ENCODE peak calls at places on chromosomes 16 and 17, in ten cellular contexts. V is HCT116, E is transverse colon, H is body of pancreas, O is GM12878, J is lower leg skin, L is endothelial cell of umbilical vein, C is H1, Y is A549, K is breast epithelium. P is an unnamed sample.

GRCh38 chr16:74999683-75000480 is 1.1 kb downstream of the ZNRF1 start:
- DNase-seq in V (no peak), E (peak), H (peak), O (no peak), J (no peak), L (peak), C (no peak), Y (no peak), K (peak), P (peak)

GRCh38 chr16:80938035-80938927 is 68.4 kb downstream of the CMC2 start:
- DNase-seq in V (peak), E (peak), H (peak), O (no peak), J (peak), L (peak), C (no peak), Y (no peak), K (no peak), P (peak)

GRCh38 chr16:31427441-31428276 is 501 bp downstream of the COX6A2 start:
- DNase-seq in V (no peak), E (peak), H (peak), O (no peak), J (peak), L (peak), C (no peak), Y (no peak), K (no peak), P (no peak)

GRCh38 chr17:65595071-65595655 is 33.7 kb upstream of the AXIN2 start:
- DNase-seq in V (no peak), E (no peak), H (no peak), O (no peak), J (no peak), L (no peak), C (no peak), Y (peak), K (no peak), P (no peak)

GRCh38 chr17:81044764-81045589 is 10.0 kb downstream of the BAIAP2 start:
- DNase-seq in V (no peak), E (peak), H (peak), O (no peak), J (peak), L (peak), C (no peak), Y (no peak), K (peak), P (peak)

GRCh38 chr16:50369133-50369804 is 481 bp upstream of the BRD7 start:
- DNase-seq in V (no peak), E (no peak), H (no peak), O (no peak), J (no peak), L (peak), C (no peak), Y (no peak), K (no peak), P (no peak)

GRCh38 chr16:88999457-89000206 is 22.6 kb upstream of the CBFA2T3 start:
- DNase-seq in V (no peak), E (no peak), H (no peak), O (no peak), J (no peak), L (no peak), C (no peak), Y (no peak), K (no peak), P (no peak)

GRCh38 chr17:29376667-29377268 is 13.4 kb upstream of the TAOK1 start:
- DNase-seq in V (no peak), E (no peak), H (no peak), O (no peak), J (no peak), L (no peak), C (no peak), Y (peak), K (no peak), P (no peak)

GRCh38 chr16:49427771-49428170 is 54.2 kb downstream of the C16orf78 start:
- DNase-seq in V (no peak), E (no peak), H (no peak), O (no peak), J (no peak), L (no peak), C (no peak), Y (no peak), K (no peak), P (no peak)

GRCh38 chr17:62701706-62702085 is 74.2 kb downstream of the MRC2 start:
- DNase-seq in V (no peak), E (no peak), H (no peak), O (no peak), J (no peak), L (no peak), C (no peak), Y (no peak), K (no peak), P (no peak)

GRCh38 chr17:8900626-8901585 is 33.4 kb upstream of the PIK3R6 start:
- DNase-seq in V (no peak), E (no peak), H (no peak), O (peak), J (no peak), L (no peak), C (no peak), Y (no peak), K (no peak), P (no peak)

GRCh38 chr16:87127766-87128147 is 189.4 kb downstream of the C16orf95 start:
- DNase-seq in V (no peak), E (no peak), H (no peak), O (no peak), J (no peak), L (no peak), C (no peak), Y (no peak), K (no peak), P (no peak)

GRCh38 chr17:18368948-18369347 is 5.6 kb upstream of the SHMT1 start:
- DNase-seq in V (no peak), E (no peak), H (no peak), O (no peak), J (no peak), L (no peak), C (no peak), Y (no peak), K (no peak), P (no peak)

GRCh38 chr17:16197276-16197675 is 18.1 kb downstream of the NCOR1 start:
- DNase-seq in V (no peak), E (no peak), H (no peak), O (no peak), J (no peak), L (peak), C (no peak), Y (no peak), K (no peak), P (no peak)

GRCh38 chr17:56834380-56835258 is 668 bp downstream of the DGKE start:
- DNase-seq in V (no peak), E (peak), H (peak), O (peak), J (peak), L (peak), C (peak), Y (peak), K (no peak), P (peak)

GRCh38 chr16:13994239-13995106 is 74.5 kb downstream of the ERCC4 start:
- DNase-seq in V (no peak), E (no peak), H (peak), O (no peak), J (no peak), L (peak), C (no peak), Y (no peak), K (no peak), P (no peak)

GRCh38 chr16:8869212-8869987 is 594 bp upstream of the CARHSP1 start:
- DNase-seq in V (no peak), E (no peak), H (no peak), O (no peak), J (no peak), L (no peak), C (no peak), Y (no peak), K (no peak), P (no peak)

GRCh38 chr17:83199500-83200201 is 120.2 kb downstream of the METRNL start:
- DNase-seq in V (no peak), E (peak), H (peak), O (no peak), J (peak), L (no peak), C (no peak), Y (no peak), K (peak), P (no peak)

GRCh38 chr17:79028496-79029326 is 4.7 kb downstream of the C1QTNF1 start:
- DNase-seq in V (no peak), E (no peak), H (no peak), O (no peak), J (no peak), L (no peak), C (no peak), Y (no peak), K (peak), P (no peak)

GRCh38 chr16:66020642-66021041 is 345.8 kb upstream of the CDH5 start:
- DNase-seq in V (no peak), E (no peak), H (no peak), O (no peak), J (peak), L (no peak), C (no peak), Y (peak), K (no peak), P (no peak)

GRCh38 chr16:69535123-69536050 is 30.4 kb upstream of the NFAT5 start:
- DNase-seq in V (no peak), E (no peak), H (no peak), O (no peak), J (no peak), L (peak), C (no peak), Y (no peak), K (no peak), P (no peak)

GRCh38 chr17:5785867-5786509 is 201.7 kb upstream of the NLRP1 start:
- DNase-seq in V (no peak), E (no peak), H (no peak), O (peak), J (no peak), L (peak), C (no peak), Y (no peak), K (no peak), P (no peak)

GRCh38 chr16:66205287-66206167 is 161.0 kb upstream of the CDH5 start:
- DNase-seq in V (no peak), E (no peak), H (no peak), O (no peak), J (no peak), L (no peak), C (no peak), Y (no peak), K (no peak), P (no peak)

GRCh38 chr17:48637323-48638260 is 11.4 kb upstream of the HOXB9 start:
- DNase-seq in V (no peak), E (no peak), H (no peak), O (no peak), J (no peak), L (no peak), C (no peak), Y (peak), K (no peak), P (no peak)

GRCh38 chr16:19757762-19758595 is 39.9 kb downstream of the IQCK start:
- DNase-seq in V (no peak), E (no peak), H (no peak), O (no peak), J (no peak), L (no peak), C (no peak), Y (no peak), K (no peak), P (no peak)

GRCh38 chr17:64326420-64327054 is 63.5 kb upstream of the TEX2 start:
- DNase-seq in V (no peak), E (peak), H (peak), O (no peak), J (peak), L (peak), C (no peak), Y (no peak), K (peak), P (peak)

GRCh38 chr16:86993426-86994110 is 323.6 kb downstream of the C16orf95 start:
- DNase-seq in V (no peak), E (no peak), H (no peak), O (no peak), J (no peak), L (no peak), C (no peak), Y (no peak), K (no peak), P (no peak)

GRCh38 chr16:52254753-52255152 is 292.2 kb downstream of the TOX3 start:
- DNase-seq in V (no peak), E (no peak), H (no peak), O (no peak), J (no peak), L (peak), C (no peak), Y (no peak), K (no peak), P (no peak)

GRCh38 chr17:33166472-33166871 is 126.6 kb downstream of the ASIC2 start:
- DNase-seq in V (no peak), E (no peak), H (no peak), O (no peak), J (no peak), L (no peak), C (no peak), Y (no peak), K (no peak), P (no peak)

GRCh38 chr17:76131692-76132573 is 9.1 kb downstream of the FOXJ1 start:
- DNase-seq in V (no peak), E (no peak), H (no peak), O (no peak), J (no peak), L (no peak), C (no peak), Y (no peak), K (no peak), P (peak)

GRCh38 chr16:87979352-87979751 is 28.1 kb downstream of the BANP start:
- DNase-seq in V (no peak), E (no peak), H (peak), O (no peak), J (no peak), L (no peak), C (no peak), Y (no peak), K (no peak), P (no peak)

GRCh38 chr16:20411055-20411454 is 1.7 kb downstream of the ACSM5 start:
- DNase-seq in V (no peak), E (no peak), H (no peak), O (no peak), J (no peak), L (no peak), C (no peak), Y (no peak), K (no peak), P (no peak)

GRCh38 chr17:78645421-78646295 is 68.5 kb upstream of the DNAH17 start:
- DNase-seq in V (no peak), E (peak), H (peak), O (peak), J (peak), L (peak), C (no peak), Y (peak), K (no peak), P (no peak)

GRCh38 chr17:34728771-34729310 is 149.5 kb downstream of the TMEM132E start:
- DNase-seq in V (no peak), E (no peak), H (no peak), O (no peak), J (no peak), L (no peak), C (no peak), Y (no peak), K (no peak), P (no peak)

GRCh38 chr17:45235071-45236001 is 13.7 kb downstream of the FMNL1 start:
- DNase-seq in V (peak), E (peak), H (peak), O (no peak), J (peak), L (peak), C (peak), Y (peak), K (peak), P (peak)

GRCh38 chr17:38464251-38464722 is 36.0 kb downstream of the ARHGAP23 start:
- DNase-seq in V (no peak), E (no peak), H (no peak), O (no peak), J (peak), L (peak), C (no peak), Y (no peak), K (no peak), P (no peak)

GRCh38 chr17:2259769-2260536 is 43.6 kb downstream of the SMG6 start:
- DNase-seq in V (no peak), E (peak), H (no peak), O (peak), J (no peak), L (no peak), C (no peak), Y (no peak), K (no peak), P (no peak)
- TF ChIP-seq POLR2A in V (no peak), E (no peak), H (no peak), O (peak), J (no peak), L (no peak), C (no peak), Y (no peak), K (no peak), P (no peak)

GRCh38 chr17:30906101-30906911 is at the start of gene TEFM:
- DNase-seq in V (peak), E (peak), H (peak), O (peak), J (peak), L (peak), C (peak), Y (peak), K (peak), P (peak)
- TF ChIP-seq POLR2A in V (peak), E (peak), H (peak), O (peak), J (no peak), L (peak), C (no peak), Y (peak), K (no peak), P (peak)

DNA sequence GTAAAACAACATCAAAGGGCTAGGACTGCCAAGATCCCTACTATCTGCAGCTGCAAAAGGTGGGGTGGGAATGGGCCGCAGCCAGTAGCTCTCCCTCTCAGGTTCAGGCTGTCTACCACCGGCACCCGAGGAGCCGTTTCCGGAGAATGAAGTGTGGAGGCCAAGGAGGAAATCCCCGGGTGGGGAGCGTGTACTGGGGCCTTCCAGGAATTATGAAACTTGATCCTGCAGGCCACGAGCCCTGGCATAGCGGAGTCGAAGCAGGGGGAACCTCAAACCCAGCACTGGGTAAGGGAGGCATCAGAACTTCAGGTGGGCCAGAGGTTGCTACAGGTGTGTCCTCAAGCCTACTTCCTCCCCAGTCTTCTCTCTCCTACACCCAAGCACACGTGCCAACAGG is 5.1 kb downstream of the INPP5K start:
- DNase-seq in V (no peak), E (peak), H (no peak), O (no peak), J (no peak), L (peak), C (no peak), Y (no peak), K (no peak), P (peak)
- TF ChIP-seq POLR2A in V (no peak), E (no peak), H (no peak), O (no peak), J (no peak), L (peak), C (no peak), Y (no peak), K (no peak), P (no peak)

GRCh38 chr17:50604470-50604869 is 30.2 kb upstream of the ABCC3 start:
- DNase-seq in V (no peak), E (peak), H (peak), O (no peak), J (no peak), L (peak), C (no peak), Y (no peak), K (no peak), P (peak)

GRCh38 chr17:50599606-50600005 is 35.1 kb upstream of the ABCC3 start:
- DNase-seq in V (no peak), E (no peak), H (no peak), O (no peak), J (no peak), L (no peak), C (no peak), Y (no peak), K (no peak), P (no peak)

GRCh38 chr17:50603340-50603739 is 31.3 kb upstream of the ABCC3 start:
- DNase-seq in V (no peak), E (no peak), H (no peak), O (no peak), J (no peak), L (no peak), C (no peak), Y (peak), K (no peak), P (no peak)

GRCh38 chr17:50602514-50603235 is 32.0 kb upstream of the ABCC3 start:
- DNase-seq in V (no peak), E (no peak), H (no peak), O (no peak), J (no peak), L (no peak), C (no peak), Y (no peak), K (no peak), P (no peak)

DNA sequence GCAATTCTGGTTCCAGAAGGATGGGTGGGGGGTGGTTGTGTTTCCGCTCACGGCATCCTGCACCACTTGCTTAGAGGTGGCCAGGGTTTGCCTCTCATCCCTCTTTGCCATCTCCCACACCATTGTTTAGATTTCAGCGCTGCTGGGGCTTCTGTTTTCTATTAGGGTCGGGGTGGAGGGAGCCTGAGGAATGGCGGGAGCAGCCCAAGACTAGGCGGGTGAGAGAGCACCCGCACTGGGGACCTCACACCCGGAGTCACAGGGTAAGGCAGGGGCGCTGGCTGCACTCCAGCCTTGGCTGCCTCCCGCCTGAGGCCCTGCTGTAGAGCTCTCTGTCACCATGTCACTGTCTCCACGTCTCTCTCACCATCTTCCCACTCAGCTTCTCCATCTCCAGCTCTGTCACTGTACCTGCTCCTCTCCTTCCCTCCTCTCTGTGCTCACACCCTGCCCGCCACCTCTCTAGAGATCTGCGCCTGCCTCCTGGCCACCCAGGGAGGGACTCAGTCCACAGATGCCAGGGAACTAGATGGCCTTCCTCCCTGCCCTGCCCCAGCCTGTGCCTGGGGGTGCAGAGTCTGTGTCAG is 32.8 kb upstream of the ABCC3 start:
- DNase-seq in V (no peak), E (no peak), H (no peak), O (no peak), J (no peak), L (no peak), C (no peak), Y (no peak), K (no peak), P (no peak)
- TF ChIP-seq POLR2A in V (no peak), E (no peak), H (no peak), O (no peak), J (no peak), L (no peak), C (no peak), Y (no peak), K (no peak), P (no peak)

GRCh38 chr17:50148226-50149098 is 2.0 kb downstream of the PPP1R9B start:
- DNase-seq in V (no peak), E (peak), H (peak), O (peak), J (no peak), L (no peak), C (no peak), Y (peak), K (peak), P (peak)
- TF ChIP-seq POLR2A in V (no peak), E (peak), H (no peak), O (no peak), J (no peak), L (no peak), C (no peak), Y (no peak), K (no peak), P (peak)

P was measured in prostate gland.